ENCODE peak calls at places on chromosomes 7 and 10, in ten cellular contexts. U is PC-3; R is cardiac muscle cell; Q is GM12878; K is Peyer's patch; J is pancreas; L is CD8-positive, alpha-beta T cell; G is lower lobe of right lung; S is left ventricle myocardium inferior; D is sigmoid colon. O is an unnamed sample.

GRCh38 chr7:115600196-115600595 is 430.4 kb downstream of the TFEC start:
- DNase-seq in R (no peak), U (no peak), J (no peak), L (no peak), K (no peak), G (no peak), D (no peak), Q (no peak), S (no peak), O (no peak)

GRCh38 chr10:91352760-91353159 is 57.4 kb upstream of the HECTD2 start:
- DNase-seq in L (no peak), U (no peak), G (no peak), R (no peak), S (no peak), Q (no peak), J (no peak), D (no peak), K (no peak), O (no peak)

GRCh38 chr10:71382757-71383156 is 14.0 kb upstream of the CDH23 start:
- DNase-seq in R (no peak), U (no peak), J (no peak), D (no peak), Q (no peak), S (no peak), L (no peak), G (no peak), K (no peak), O (no peak)

GRCh38 chr7:142873281-142873784 is 12.2 kb downstream of the TRPV6 start:
- DNase-seq in Q (no peak), G (no peak), S (no peak), K (no peak), L (no peak), D (no peak), R (peak; percentile 16), J (no peak), U (peak; percentile 27), O (no peak)

GRCh38 chr10:27724287-27724686 is 21.3 kb downstream of the MKX start:
- DNase-seq in S (no peak), U (peak; percentile 17), L (no peak), R (no peak), J (no peak), D (no peak), Q (no peak), K (no peak), G (no peak), O (no peak)

GRCh38 chr7:139018910-139019309 is 16.9 kb downstream of the ZC3HAV1L start:
- DNase-seq in R (no peak), L (no peak), U (no peak), S (no peak), D (no peak), Q (no peak), J (no peak), K (no peak), G (no peak), O (no peak)

GRCh38 chr7:48938539-48938938 is 14.2 kb downstream of the CDC14C start:
- DNase-seq in R (peak; percentile 90), U (peak; percentile 70), Q (no peak), L (no peak), D (no peak), K (no peak), G (no peak), S (no peak), J (no peak), O (no peak)

GRCh38 chr7:36278069-36278766 is 111.4 kb upstream of the ANLN start:
- DNase-seq in D (peak; percentile 63), Q (no peak), S (no peak), U (no peak), L (no peak), J (no peak), K (no peak), R (no peak), G (no peak), O (no peak)

GRCh38 chr10:89238956-89239713 is 12.4 kb downstream of the LIPA start:
- DNase-seq in R (no peak), K (no peak), J (no peak), Q (no peak), L (no peak), D (no peak), S (no peak), U (no peak), G (no peak), O (no peak)

GRCh38 chr10:89245802-89246201 is 5.8 kb downstream of the LIPA start:
- DNase-seq in Q (no peak), L (no peak), J (no peak), K (no peak), G (no peak), R (no peak), D (no peak), S (no peak), U (no peak), O (no peak)

GRCh38 chr10:89242840-89243586 is 8.6 kb downstream of the LIPA start:
- DNase-seq in L (no peak), G (no peak), Q (no peak), S (no peak), J (no peak), U (no peak), R (no peak), K (no peak), D (no peak), O (no peak)

GRCh38 chr10:89241491-89242339 is 9.9 kb downstream of the LIPA start:
- DNase-seq in G (no peak), S (no peak), L (no peak), U (no peak), K (no peak), D (no peak), R (peak; percentile 86), J (no peak), Q (no peak), O (no peak)

DNA sequence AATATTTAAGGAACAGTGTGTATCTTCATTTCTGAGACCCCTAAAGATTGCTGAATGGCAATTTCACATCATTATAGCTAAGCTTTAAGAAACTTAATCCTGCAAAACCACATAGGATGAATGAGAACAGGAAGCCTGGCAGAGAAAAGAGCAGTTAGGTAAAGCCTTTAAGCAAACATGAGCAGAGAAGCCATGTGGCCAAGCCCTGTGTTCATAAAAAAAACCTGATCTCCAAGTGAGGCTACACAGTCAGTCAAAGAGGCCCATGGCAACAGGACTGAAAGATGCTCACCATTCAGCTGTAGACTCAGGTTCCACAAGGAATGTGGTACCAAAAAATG is 9.3 kb downstream of the LIPA start:
- DNase-seq in S (no peak), G (no peak), R (no peak), U (no peak), D (no peak), J (no peak), L (no peak), Q (no peak), K (no peak), O (no peak)
- H3K4me1 ChIP-seq in S (peaks cover 41% of the 10 kb centered on the region), G (peaks cover 26% of the 10 kb centered on the region), R (no peaks in the 10 kb centered on the region), U (no peaks in the 10 kb centered on the region), D (no peaks in the 10 kb centered on the region), J (no peaks in the 10 kb centered on the region), L (no peaks in the 10 kb centered on the region), Q (peaks cover 43% of the 10 kb centered on the region), K (peaks cover 9% of the 10 kb centered on the region), O (peaks cover 5% of the 10 kb centered on the region)

GRCh38 chr7:91425149-91425548 is 160.9 kb downstream of the FZD1 start:
- DNase-seq in L (no peak), R (no peak), D (no peak), Q (no peak), K (no peak), U (no peak), S (no peak), G (no peak), J (no peak), O (no peak)

GRCh38 chr7:91420606-91421390 is 156.6 kb downstream of the FZD1 start:
- DNase-seq in R (no peak), L (no peak), S (no peak), U (no peak), Q (no peak), K (no peak), G (no peak), D (no peak), J (no peak), O (no peak)

GRCh38 chr7:91424372-91424771 is 160.1 kb downstream of the FZD1 start:
- DNase-seq in S (no peak), L (no peak), Q (no peak), R (no peak), G (no peak), J (no peak), D (no peak), K (no peak), U (no peak), O (no peak)
- TF ChIP-seq CTCF in S (no peak), L (no peak), Q (no peak), R (no peak), G (no peak), J (no peak), D (no peak), K (no peak), U (no peak), O (no peak)

DNA sequence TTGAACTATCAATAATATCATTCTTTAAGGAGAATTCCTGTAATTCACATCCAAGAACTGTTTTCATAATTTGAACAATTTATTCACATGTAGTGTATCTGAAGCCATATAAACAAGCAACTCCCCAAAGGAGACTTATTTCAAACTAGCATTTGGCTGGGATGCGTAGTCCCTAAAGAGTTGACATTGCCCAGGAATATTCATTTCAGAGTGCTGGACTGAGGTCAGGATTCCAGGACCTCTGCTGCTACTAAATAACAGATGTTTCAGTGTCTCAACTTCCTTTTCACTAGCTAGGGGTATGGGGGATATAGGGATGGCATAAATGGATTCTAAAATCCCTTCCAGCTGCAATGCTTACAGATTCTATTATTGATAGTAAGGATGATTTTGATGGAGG is 177.0 kb downstream of the TSPAN12 start:
- DNase-seq in K (no peak), J (no peak), Q (no peak), U (no peak), R (no peak), L (no peak), S (no peak), G (no peak), D (no peak), O (no peak)
- H3K27me3 ChIP-seq in K (no peaks in the 10 kb centered on the region), J (no peaks in the 10 kb centered on the region), Q (no peaks in the 10 kb centered on the region), U (peaks cover 3% of the 10 kb centered on the region), R (no peaks in the 10 kb centered on the region), L (no peaks in the 10 kb centered on the region), S (no peaks in the 10 kb centered on the region), G (no peaks in the 10 kb centered on the region), D (no peaks in the 10 kb centered on the region), O (no peaks in the 10 kb centered on the region)

GRCh38 chr10:88076027-88076880 is 212.8 kb downstream of the PTEN start:
- DNase-seq in G (no peak), D (no peak), K (no peak), U (no peak), L (no peak), Q (no peak), R (no peak), S (no peak), J (no peak), O (no peak)

GRCh38 chr10:88077977-88078376 is 214.6 kb downstream of the PTEN start:
- DNase-seq in R (no peak), L (no peak), S (no peak), U (no peak), Q (no peak), K (no peak), J (no peak), G (no peak), D (no peak), O (no peak)

GRCh38 chr10:88073676-88074075 is 210.3 kb downstream of the PTEN start:
- DNase-seq in G (no peak), R (no peak), D (no peak), Q (no peak), L (no peak), S (no peak), U (no peak), K (no peak), J (no peak), O (no peak)

GRCh38 chr10:88071814-88072380 is 208.5 kb downstream of the PTEN start:
- DNase-seq in J (no peak), U (no peak), R (no peak), S (no peak), K (no peak), D (no peak), L (no peak), Q (no peak), G (peak; percentile 45), O (no peak)

GRCh38 chr10:88074971-88075370 is 211.5 kb downstream of the PTEN start:
- DNase-seq in J (no peak), Q (no peak), R (no peak), K (no peak), G (no peak), D (no peak), S (no peak), U (no peak), L (no peak), O (no peak)
- H3K4me1 ChIP-seq in J (peaks cover 9% of the 10 kb centered on the region), Q (peaks cover 44% of the 10 kb centered on the region), R (peaks cover 1% of the 10 kb centered on the region), K (no peaks in the 10 kb centered on the region), G (peaks cover 26% of the 10 kb centered on the region), D (peaks cover 14% of the 10 kb centered on the region), S (no peaks in the 10 kb centered on the region), U (no peaks in the 10 kb centered on the region), L (no peaks in the 10 kb centered on the region), O (peaks cover under 1% of the 10 kb centered on the region)

O was measured in upper lobe of right lung.